ENCODE peak calls at places on chromosomes 4 and X, in nine cellular contexts. D, F, Q, G, M, W, E, O and R are unnamed samples.

GRCh38 chr4:184459413-184459812 is 14.9 kb downstream of the IRF2 start:
- DNase-seq in F (no peak), M (no peak), E (no peak), Q (no peak), D (no peak), G (no peak), W (no peak), O (no peak), R (peak)

GRCh38 chrX:45889471-45889870 is 655.8 kb downstream of the ZNF674 start:
- DNase-seq in Q (no peak), M (peak), O (no peak), E (peak), F (no peak), W (no peak), D (no peak), G (no peak), R (peak)

GRCh38 chr4:4268753-4269152 is 20.7 kb upstream of the TMEM128 start:
- DNase-seq in G (no peak), W (no peak), F (no peak), D (no peak), O (no peak), M (no peak), E (no peak), Q (no peak), R (no peak)

GRCh38 chr4:66225539-66225938 is 555.2 kb upstream of the EPHA5 start:
- DNase-seq in F (no peak), G (no peak), M (no peak), O (no peak), E (no peak), Q (no peak), D (no peak), W (no peak), R (no peak)

GRCh38 chr4:85446462-85446861 is 28.5 kb upstream of the ARHGAP24 start:
- DNase-seq in M (no peak), G (no peak), W (no peak), D (no peak), F (no peak), E (no peak), Q (no peak), O (no peak), R (peak)

GRCh38 chr4:97238956-97239698 is 904.1 kb downstream of the STPG2 start:
- DNase-seq in Q (no peak), E (no peak), W (peak), O (no peak), D (no peak), M (no peak), G (peak), F (no peak), R (no peak)

GRCh38 chr4:184397516-184398163 is 76.7 kb downstream of the IRF2 start:
- DNase-seq in F (no peak), D (no peak), M (no peak), G (no peak), O (peak), Q (no peak), W (no peak), E (no peak), R (no peak)

GRCh38 chr4:92658318-92658717 is 354.6 kb downstream of the GRID2 start:
- DNase-seq in F (no peak), D (no peak), G (no peak), O (no peak), W (no peak), M (no peak), Q (no peak), E (no peak), R (no peak)

GRCh38 chr4:11004818-11005217 is 320.2 kb upstream of the CLNK start:
- DNase-seq in O (no peak), G (no peak), Q (no peak), W (no peak), D (no peak), F (no peak), M (no peak), E (no peak), R (no peak)

DNA sequence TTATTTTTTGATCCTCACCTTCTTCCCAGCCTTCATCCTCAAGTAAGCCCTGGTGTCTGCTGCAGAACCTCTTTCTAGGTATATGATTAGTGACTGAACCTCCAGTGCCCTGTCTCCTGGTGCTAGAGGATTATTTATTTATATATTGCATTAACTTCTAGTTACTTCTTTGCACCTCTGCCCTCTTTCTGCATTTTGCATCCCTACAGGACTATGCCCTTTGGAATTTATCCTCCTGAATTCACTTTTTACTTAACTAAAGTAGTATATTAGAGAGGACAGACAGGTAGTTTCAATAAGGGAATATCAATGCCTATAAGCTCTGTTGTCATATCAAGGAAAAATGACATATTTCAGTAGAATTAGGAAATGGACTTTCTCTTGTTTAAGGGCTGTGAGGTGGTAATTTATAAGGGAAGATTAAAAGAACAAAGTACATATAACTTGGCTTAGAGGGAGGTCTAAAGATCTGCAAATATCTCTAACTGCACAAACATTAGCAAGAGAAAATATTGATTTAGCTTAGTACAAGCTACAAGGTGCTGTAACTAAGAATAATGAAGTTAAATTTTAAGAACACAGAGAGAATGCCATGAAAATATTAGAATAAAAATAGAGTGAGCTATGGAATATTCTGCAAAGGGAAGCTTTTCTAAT is 181.7 kb downstream of the TEX13A start:
- DNase-seq in D (no peak), O (no peak), W (no peak), F (no peak), Q (no peak), G (no peak), M (no peak), E (no peak), R (no peak)
- TF ChIP-seq CTCF in D (no peak), O (no peak), W (no peak), F (no peak), Q (no peak), G (no peak), M (no peak), E (no peak), R (no peak)

GRCh38 chr4:59247032-59247431 is 1953.1 kb upstream of the ADGRL3 start:
- DNase-seq in G (peak), M (peak), O (no peak), D (no peak), E (no peak), Q (peak), W (no peak), F (no peak), R (peak)
- TF ChIP-seq CTCF in G (peak), M (peak), O (peak), D (no peak), E (peak), Q (peak), W (no peak), F (peak), R (peak)

DNA sequence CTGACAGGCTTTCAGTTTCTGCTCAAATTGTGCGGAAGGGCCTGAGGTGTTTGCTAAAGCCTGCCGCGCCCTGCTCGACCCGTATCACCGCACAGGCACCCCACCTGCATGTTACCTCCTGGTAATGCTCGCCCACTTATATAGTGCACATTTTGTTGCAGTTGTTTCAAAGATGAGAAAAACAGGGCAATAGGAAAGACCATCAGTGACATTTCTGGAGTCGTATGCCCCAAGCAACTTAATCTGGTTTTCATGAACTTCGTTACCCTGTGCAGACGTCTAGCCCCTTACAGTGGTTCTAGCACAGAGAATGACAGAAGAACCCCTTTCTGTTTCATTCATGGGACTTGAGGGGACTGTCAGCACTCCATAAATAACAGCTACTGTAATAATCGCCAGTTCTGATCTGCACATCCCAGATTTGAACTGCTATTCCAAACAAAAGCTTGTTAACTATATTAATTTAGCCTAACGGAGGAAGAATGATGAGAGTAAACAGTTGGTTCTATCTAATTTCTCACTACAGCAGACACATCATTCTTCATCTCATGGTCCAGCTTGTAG is 940 bp upstream of the DCTD start:
- DNase-seq in Q (no peak), E (no peak), M (no peak), G (no peak), F (no peak), O (no peak), D (peak), W (no peak), R (peak)
- TF ChIP-seq CTCF in Q (no peak), E (no peak), M (no peak), G (no peak), F (peak), O (no peak), D (no peak), W (no peak), R (no peak)

GRCh38 chrX:17007134-17007768 is 60.8 kb downstream of the REPS2 start:
- DNase-seq in Q (peak), M (no peak), E (no peak), O (no peak), G (no peak), F (no peak), D (peak), W (peak), R (peak)
- TF ChIP-seq CTCF in Q (peak), M (no peak), E (peak), O (peak), G (peak), F (peak), D (peak), W (peak), R (no peak)

DNA sequence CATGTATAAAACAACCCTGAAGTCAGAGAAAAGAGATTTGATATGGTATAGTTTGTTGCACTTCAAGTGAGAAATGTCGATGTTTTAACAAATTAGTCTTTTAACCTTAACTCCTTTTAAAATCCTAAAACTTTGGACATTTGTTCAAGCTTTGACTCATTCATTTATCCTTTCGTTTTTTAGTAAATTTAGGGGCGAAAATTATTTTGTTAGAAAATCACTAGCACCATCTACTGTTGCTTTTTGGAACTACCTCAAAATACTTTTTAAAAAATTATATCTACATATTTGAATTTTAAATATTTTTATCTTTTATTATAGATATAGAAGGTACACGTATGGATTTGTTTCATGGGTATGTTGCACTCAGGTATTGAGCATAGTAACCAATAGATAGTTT is 165.1 kb upstream of the POF1B start:
- DNase-seq in O (no peak), D (peak), E (no peak), M (no peak), W (no peak), F (no peak), Q (no peak), G (no peak), R (peak)
- TF ChIP-seq CTCF in O (peak), D (peak), E (peak), M (no peak), W (peak), F (peak), Q (peak), G (peak), R (peak)

DNA sequence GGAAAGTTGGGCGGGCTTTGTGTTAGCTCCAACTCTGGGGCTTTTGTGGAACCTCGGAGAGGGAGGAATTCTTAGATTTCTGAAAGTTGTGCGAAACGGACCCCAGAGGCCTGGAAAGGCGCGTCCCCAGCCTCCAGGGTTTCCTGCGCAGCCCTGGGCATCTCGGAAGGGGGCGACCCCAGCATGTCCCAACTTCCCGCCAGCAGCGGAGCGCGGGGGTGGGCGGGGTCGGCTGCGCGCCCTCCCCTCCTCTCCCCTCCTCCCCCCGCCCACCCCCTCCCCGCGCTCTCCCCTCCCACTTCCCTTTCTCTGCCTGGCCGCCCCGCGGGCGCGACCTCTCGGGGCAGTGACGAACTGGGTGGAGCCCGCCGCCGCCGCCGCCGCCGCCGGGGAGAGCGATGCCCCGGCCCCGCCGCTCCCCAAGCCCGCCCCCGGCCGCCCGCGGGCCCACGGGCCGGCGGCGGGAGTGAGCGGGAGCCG is 16.8 kb downstream of the PTTG2 start:
- DNase-seq in Q (peak), E (no peak), D (peak), F (peak), M (peak), W (peak), O (peak), G (peak), R (peak)
- TF ChIP-seq CTCF in Q (no peak), E (no peak), D (no peak), F (peak), M (no peak), W (no peak), O (peak), G (no peak), R (no peak)

DNA sequence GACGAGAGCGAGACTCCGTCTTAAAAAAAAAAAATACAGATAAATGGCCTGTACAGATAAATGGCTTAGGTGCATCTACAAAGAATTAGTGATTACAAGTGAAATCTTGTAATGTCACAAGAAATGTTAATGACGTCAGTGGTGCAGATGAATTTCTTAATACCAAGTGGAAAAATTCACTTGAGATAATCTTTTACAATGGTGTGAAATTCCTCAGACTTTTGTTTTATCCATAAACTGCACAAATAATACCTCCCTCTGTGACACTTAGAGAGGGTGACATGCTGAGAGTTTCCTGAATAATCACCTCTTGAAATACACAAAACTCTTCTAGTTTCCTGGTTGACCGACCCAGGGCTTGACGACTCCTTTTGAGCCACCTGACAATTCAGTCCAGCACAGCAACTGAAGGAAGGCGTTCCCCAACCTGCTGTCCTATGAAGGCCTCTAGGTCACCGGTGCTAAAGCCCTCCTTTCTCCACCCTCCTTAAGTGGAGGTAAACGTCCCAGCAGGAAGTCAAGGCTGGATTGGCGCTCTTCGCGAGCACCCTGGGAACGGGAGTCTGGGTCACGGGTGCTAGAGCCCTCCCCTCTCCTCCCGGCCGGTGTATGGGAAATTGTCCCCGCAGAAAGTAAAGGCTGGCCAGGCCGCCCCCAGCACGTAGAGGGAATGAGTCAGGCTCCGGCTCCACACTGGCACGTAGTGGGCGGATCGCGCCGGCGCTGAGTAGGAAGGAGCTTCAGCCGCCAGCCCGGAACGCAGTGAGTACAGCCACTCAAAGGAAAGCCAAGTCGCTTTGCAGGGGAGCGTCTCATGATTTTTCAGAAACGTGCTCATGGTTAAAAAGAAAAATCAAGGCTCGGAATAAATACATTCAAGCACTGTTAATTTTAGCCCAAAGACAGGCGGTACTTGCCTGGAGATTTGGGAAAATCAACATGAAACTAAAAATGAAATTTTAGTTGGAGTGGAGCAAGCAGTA is at the start of gene TMEM144:
- DNase-seq in D (peak), O (peak), M (peak), W (peak), F (peak), Q (no peak), G (peak), E (peak), R (peak)
- TF ChIP-seq CTCF in D (no peak), O (no peak), M (no peak), W (no peak), F (no peak), Q (no peak), G (no peak), E (no peak), R (no peak)